ENCODE peak calls at places on chromosomes 3 and 15, in eight cellular contexts. One of them, this sample, is unnamed. For H3K9me3, the result is how much of the 10 kb centered on the place peaks cover.

GRCh38 chr15:38610748-38611147 is 46.1 kb upstream of the RASGRP1 start:
- DNase-seq in heart left ventricle: no peak
- DNase-seq in A549: no peak
- DNase-seq in IMR-90: no peak
- DNase-seq in vagina: no peak
- DNase-seq in HCT116: no peak
- DNase-seq in endothelial cell of umbilical vein: no peak
- DNase-seq in body of pancreas: no peak
- DNase-seq in this sample: no peak

GRCh38 chr15:62886431-62887071 is 156.0 kb upstream of the TPM1 start:
- DNase-seq in IMR-90: peak
- DNase-seq in heart left ventricle: no peak
- DNase-seq in A549: peak
- DNase-seq in vagina: no peak
- DNase-seq in endothelial cell of umbilical vein: peak
- DNase-seq in body of pancreas: peak
- DNase-seq in HCT116: no peak
- DNase-seq in this sample: no peak

GRCh38 chr3:164351126-164351525 is 727.2 kb downstream of the SI start:
- DNase-seq in vagina: no peak
- DNase-seq in heart left ventricle: no peak
- DNase-seq in HCT116: no peak
- DNase-seq in body of pancreas: no peak
- DNase-seq in endothelial cell of umbilical vein: no peak
- DNase-seq in IMR-90: no peak
- DNase-seq in A549: no peak
- DNase-seq in this sample: no peak

GRCh38 chr15:57923311-57923710 is 142.2 kb downstream of the ALDH1A2 start:
- DNase-seq in A549: no peak
- DNase-seq in HCT116: no peak
- DNase-seq in vagina: no peak
- DNase-seq in heart left ventricle: peak
- DNase-seq in endothelial cell of umbilical vein: peak
- DNase-seq in IMR-90: no peak
- DNase-seq in body of pancreas: peak
- DNase-seq in this sample: no peak

GRCh38 chr3:51621091-51621892 is 49.8 kb upstream of the TEX264 start:
- DNase-seq in vagina: no peak
- DNase-seq in A549: no peak
- DNase-seq in body of pancreas: peak
- DNase-seq in HCT116: no peak
- DNase-seq in endothelial cell of umbilical vein: no peak
- DNase-seq in IMR-90: peak
- DNase-seq in heart left ventricle: no peak
- DNase-seq in this sample: no peak

GRCh38 chr3:66397745-66398144 is 103.1 kb downstream of the LRIG1 start:
- DNase-seq in HCT116: no peak
- DNase-seq in IMR-90: peak
- DNase-seq in A549: no peak
- DNase-seq in body of pancreas: peak
- DNase-seq in endothelial cell of umbilical vein: no peak
- DNase-seq in vagina: no peak
- DNase-seq in heart left ventricle: no peak
- DNase-seq in this sample: no peak

GRCh38 chr3:152557302-152557999 is 277.5 kb upstream of the P2RY1 start:
- DNase-seq in endothelial cell of umbilical vein: no peak
- DNase-seq in body of pancreas: no peak
- DNase-seq in heart left ventricle: no peak
- DNase-seq in IMR-90: no peak
- DNase-seq in vagina: no peak
- DNase-seq in A549: no peak
- DNase-seq in HCT116: no peak
- DNase-seq in this sample: no peak

GRCh38 chr3:113084777-113085176 is 94.0 kb downstream of the GTPBP8 start:
- DNase-seq in vagina: no peak
- DNase-seq in heart left ventricle: peak
- DNase-seq in A549: no peak
- DNase-seq in body of pancreas: peak
- DNase-seq in IMR-90: peak
- DNase-seq in HCT116: no peak
- DNase-seq in endothelial cell of umbilical vein: peak
- DNase-seq in this sample: no peak

GRCh38 chr3:53169045-53169831 is 8.2 kb downstream of the PRKCD start:
- DNase-seq in A549: no peak
- DNase-seq in body of pancreas: peak
- DNase-seq in vagina: no peak
- DNase-seq in HCT116: no peak
- DNase-seq in IMR-90: no peak
- DNase-seq in heart left ventricle: no peak
- DNase-seq in endothelial cell of umbilical vein: no peak
- DNase-seq in this sample: no peak

GRCh38 chr3:44893097-44893496 is 18.7 kb downstream of the TGM4 start:
- DNase-seq in IMR-90: peak
- DNase-seq in heart left ventricle: no peak
- DNase-seq in A549: no peak
- DNase-seq in HCT116: no peak
- DNase-seq in body of pancreas: no peak
- DNase-seq in endothelial cell of umbilical vein: no peak
- DNase-seq in vagina: no peak
- DNase-seq in this sample: no peak

GRCh38 chr3:87367752-87368151 is 91.4 kb upstream of the POU1F1 start:
- DNase-seq in IMR-90: no peak
- DNase-seq in endothelial cell of umbilical vein: no peak
- DNase-seq in A549: no peak
- DNase-seq in heart left ventricle: no peak
- DNase-seq in HCT116: no peak
- DNase-seq in vagina: no peak
- DNase-seq in body of pancreas: no peak
- DNase-seq in this sample: no peak

GRCh38 chr15:70519616-70520015 is 243.7 kb downstream of the UACA start:
- DNase-seq in vagina: no peak
- DNase-seq in IMR-90: no peak
- DNase-seq in A549: no peak
- DNase-seq in endothelial cell of umbilical vein: no peak
- DNase-seq in HCT116: no peak
- DNase-seq in heart left ventricle: no peak
- DNase-seq in body of pancreas: no peak
- DNase-seq in this sample: no peak

GRCh38 chr15:82530606-82531379 is 9.5 kb downstream of the RPS17 start:
- DNase-seq in endothelial cell of umbilical vein: peak
- DNase-seq in A549: peak
- DNase-seq in HCT116: peak
- DNase-seq in IMR-90: peak
- DNase-seq in body of pancreas: peak
- DNase-seq in heart left ventricle: peak
- DNase-seq in vagina: no peak
- DNase-seq in this sample: peak

GRCh38 chr3:18111702-18112311 is 313.3 kb downstream of the SATB1 start:
- DNase-seq in vagina: no peak
- DNase-seq in heart left ventricle: no peak
- DNase-seq in endothelial cell of umbilical vein: no peak
- DNase-seq in A549: no peak
- DNase-seq in body of pancreas: no peak
- DNase-seq in HCT116: peak
- DNase-seq in IMR-90: peak
- DNase-seq in this sample: no peak

GRCh38 chr3:54951405-54951804 is 23.5 kb upstream of the LRTM1 start:
- DNase-seq in vagina: no peak
- DNase-seq in heart left ventricle: peak
- DNase-seq in IMR-90: peak
- DNase-seq in endothelial cell of umbilical vein: no peak
- DNase-seq in body of pancreas: peak
- DNase-seq in A549: peak
- DNase-seq in HCT116: no peak
- DNase-seq in this sample: peak

GRCh38 chr15:84750583-84751092 is 2.2 kb downstream of the ZNF592 start:
- DNase-seq in heart left ventricle: no peak
- DNase-seq in body of pancreas: no peak
- DNase-seq in HCT116: no peak
- DNase-seq in A549: no peak
- DNase-seq in IMR-90: no peak
- DNase-seq in vagina: no peak
- DNase-seq in endothelial cell of umbilical vein: no peak
- DNase-seq in this sample: peak
- H3K27ac ChIP-seq in heart left ventricle: peak
- H3K27ac ChIP-seq in body of pancreas: no peak
- H3K27ac ChIP-seq in HCT116: no peak
- H3K27ac ChIP-seq in A549: peak
- H3K27ac ChIP-seq in IMR-90: no peak
- H3K27ac ChIP-seq in vagina: peak
- H3K27ac ChIP-seq in endothelial cell of umbilical vein: no peak
- H3K27ac ChIP-seq in this sample: peak

GRCh38 chr3:13710251-13710650 is 161.3 kb downstream of the FBLN2 start:
- DNase-seq in heart left ventricle: peak
- DNase-seq in body of pancreas: no peak
- DNase-seq in A549: no peak
- DNase-seq in vagina: peak
- DNase-seq in endothelial cell of umbilical vein: no peak
- DNase-seq in HCT116: no peak
- DNase-seq in IMR-90: no peak
- DNase-seq in this sample: peak
- H3K9me3 ChIP-seq in heart left ventricle: under half
- H3K9me3 ChIP-seq in body of pancreas: under half
- H3K9me3 ChIP-seq in A549: under half
- H3K9me3 ChIP-seq in vagina: under half
- H3K9me3 ChIP-seq in endothelial cell of umbilical vein: under half
- H3K9me3 ChIP-seq in HCT116: under half
- H3K9me3 ChIP-seq in IMR-90: under half
- H3K9me3 ChIP-seq in this sample: under half

DNA sequence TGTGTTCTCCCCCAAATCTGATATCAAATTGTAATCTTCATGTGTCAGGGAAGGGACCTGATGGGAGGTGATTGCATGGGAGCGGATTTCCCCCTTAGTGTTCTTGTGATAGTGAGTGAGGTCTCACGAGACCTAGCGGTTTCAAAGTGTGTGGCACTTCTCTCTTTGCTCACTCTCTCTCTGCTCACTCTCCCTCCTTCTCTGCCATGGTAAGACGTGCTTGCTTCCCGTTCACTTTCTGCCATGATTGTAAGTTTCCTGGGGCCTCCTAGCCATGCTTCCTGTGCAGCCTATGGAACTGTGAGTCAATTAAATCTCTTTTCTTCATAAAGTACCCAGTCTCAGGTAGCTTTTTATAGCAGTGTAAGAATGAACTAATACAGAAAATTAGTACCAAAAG is 30.6 kb upstream of the OR5H6 start:
- DNase-seq in body of pancreas: no peak
- DNase-seq in IMR-90: no peak
- DNase-seq in endothelial cell of umbilical vein: no peak
- DNase-seq in heart left ventricle: no peak
- DNase-seq in A549: no peak
- DNase-seq in HCT116: no peak
- DNase-seq in vagina: no peak
- DNase-seq in this sample: no peak
- TF ChIP-seq POLR2A in body of pancreas: no peak
- TF ChIP-seq POLR2A in IMR-90: no peak
- TF ChIP-seq POLR2A in endothelial cell of umbilical vein: no peak
- TF ChIP-seq POLR2A in heart left ventricle: no peak
- TF ChIP-seq POLR2A in A549: no peak
- TF ChIP-seq POLR2A in HCT116: no peak
- TF ChIP-seq POLR2A in vagina: no peak
- TF ChIP-seq POLR2A in this sample: no peak

GRCh38 chr3:10023587-10024310 is 2.5 kb upstream of the FANCD2 start:
- DNase-seq in A549: no peak
- DNase-seq in vagina: no peak
- DNase-seq in IMR-90: peak
- DNase-seq in HCT116: no peak
- DNase-seq in body of pancreas: no peak
- DNase-seq in heart left ventricle: no peak
- DNase-seq in endothelial cell of umbilical vein: no peak
- DNase-seq in this sample: no peak

GRCh38 chr3:10021856-10022775 is 4.1 kb upstream of the FANCD2 start:
- DNase-seq in IMR-90: no peak
- DNase-seq in endothelial cell of umbilical vein: no peak
- DNase-seq in vagina: no peak
- DNase-seq in A549: no peak
- DNase-seq in body of pancreas: no peak
- DNase-seq in heart left ventricle: no peak
- DNase-seq in HCT116: no peak
- DNase-seq in this sample: no peak

GRCh38 chr3:10026084-10026890 is at the start of gene FANCD2:
- DNase-seq in heart left ventricle: peak
- DNase-seq in endothelial cell of umbilical vein: peak
- DNase-seq in IMR-90: peak
- DNase-seq in vagina: no peak
- DNase-seq in body of pancreas: peak
- DNase-seq in A549: peak
- DNase-seq in HCT116: peak
- DNase-seq in this sample: peak

GRCh38 chr3:10025205-10026083 is 793 bp upstream of the FANCD2 start:
- DNase-seq in IMR-90: no peak
- DNase-seq in A549: no peak
- DNase-seq in HCT116: no peak
- DNase-seq in heart left ventricle: no peak
- DNase-seq in endothelial cell of umbilical vein: peak
- DNase-seq in body of pancreas: no peak
- DNase-seq in vagina: no peak
- DNase-seq in this sample: no peak
- H3K27ac ChIP-seq in IMR-90: peak
- H3K27ac ChIP-seq in A549: peak
- H3K27ac ChIP-seq in HCT116: peak
- H3K27ac ChIP-seq in heart left ventricle: peak
- H3K27ac ChIP-seq in endothelial cell of umbilical vein: peak
- H3K27ac ChIP-seq in body of pancreas: no peak
- H3K27ac ChIP-seq in vagina: peak
- H3K27ac ChIP-seq in this sample: peak

GRCh38 chr3:8353364-8353763 is 148.3 kb upstream of the LMCD1 start:
- DNase-seq in heart left ventricle: no peak
- DNase-seq in HCT116: no peak
- DNase-seq in A549: no peak
- DNase-seq in IMR-90: no peak
- DNase-seq in vagina: no peak
- DNase-seq in body of pancreas: no peak
- DNase-seq in endothelial cell of umbilical vein: no peak
- DNase-seq in this sample: no peak
- H3K9me3 ChIP-seq in heart left ventricle: under half
- H3K9me3 ChIP-seq in HCT116: under half
- H3K9me3 ChIP-seq in A549: under half
- H3K9me3 ChIP-seq in IMR-90: under half
- H3K9me3 ChIP-seq in vagina: under half
- H3K9me3 ChIP-seq in body of pancreas: under half
- H3K9me3 ChIP-seq in endothelial cell of umbilical vein: under half
- H3K9me3 ChIP-seq in this sample: under half